ENCODE peak calls at places on chromosomes 12 and 14, in four cellular contexts. F, J, B and N are unnamed samples.

GRCh38 chr12:87793134-87793533 is 236.1 kb downstream of the C12orf50 start:
- DNase-seq in F (no peak), J (no peak), B (no peak), N (peak; percentile 35)

GRCh38 chr12:92721668-92722067 is 18.9 kb downstream of the PLEKHG7 start:
- DNase-seq in F (no peak), J (no peak), B (no peak), N (no peak)

GRCh38 chr14:34035177-34035933 is 84.5 kb upstream of the EGLN3 start:
- DNase-seq in F (peak; percentile 75), J (no peak), B (peak; percentile 42), N (no peak)

GRCh38 chr14:104804481-104805325 is 3.8 kb downstream of the ZBTB42 start:
- DNase-seq in F (no peak), J (no peak), B (no peak), N (no peak)

GRCh38 chr12:116297224-116297834 is 19.8 kb upstream of the MED13L start:
- DNase-seq in F (no peak), J (no peak), B (no peak), N (no peak)

GRCh38 chr12:54368709-54369596 is 4.7 kb upstream of the GPR84 start:
- DNase-seq in F (peak; percentile 90), J (peak; percentile 91), B (peak; percentile 93), N (peak; percentile 83)

GRCh38 chr14:83291716-83292115 is 1758.1 kb upstream of the SEL1L start:
- DNase-seq in F (no peak), J (no peak), B (no peak), N (peak; percentile 22)

GRCh38 chr12:98085360-98085759 is 430.0 kb upstream of the TMPO start:
- DNase-seq in F (no peak), J (no peak), B (no peak), N (no peak)

GRCh38 chr12:5184159-5184558 is 140.5 kb downstream of the KCNA5 start:
- DNase-seq in F (no peak), J (no peak), B (no peak), N (no peak)

GRCh38 chr14:61145258-61145902 is 135.8 kb downstream of the TMEM30B start:
- DNase-seq in F (no peak), J (peak; percentile 28), B (no peak), N (peak; percentile 96)

GRCh38 chr14:72463291-72463866 is 430.5 kb downstream of the DPF3 start:
- DNase-seq in F (no peak), J (no peak), B (no peak), N (peak; percentile 71)

GRCh38 chr14:95469134-95469481 is 47.3 kb downstream of the SYNE3 start:
- DNase-seq in F (peak; percentile 39), J (no peak), B (no peak), N (no peak)

GRCh38 chr12:65935906-65936528 is 111.7 kb downstream of the HMGA2 start:
- DNase-seq in F (no peak), J (no peak), B (no peak), N (no peak)

GRCh38 chr14:105818712-105819005 is 292.3 kb downstream of the TMEM121 start:
- DNase-seq in F (no peak), J (no peak), B (no peak), N (no peak)

GRCh38 chr14:23604675-23605170 is 26.1 kb upstream of the JPH4 start:
- DNase-seq in F (no peak), J (no peak), B (no peak), N (no peak)

GRCh38 chr12:16453319-16453718 is 105.9 kb downstream of the MGST1 start:
- DNase-seq in F (no peak), J (no peak), B (no peak), N (no peak)

GRCh38 chr12:16458521-16459078 is 111.2 kb downstream of the MGST1 start:
- DNase-seq in F (no peak), J (no peak), B (no peak), N (no peak)

GRCh38 chr12:16449459-16449858 is 102.0 kb downstream of the MGST1 start:
- DNase-seq in F (no peak), J (no peak), B (no peak), N (no peak)

DNA sequence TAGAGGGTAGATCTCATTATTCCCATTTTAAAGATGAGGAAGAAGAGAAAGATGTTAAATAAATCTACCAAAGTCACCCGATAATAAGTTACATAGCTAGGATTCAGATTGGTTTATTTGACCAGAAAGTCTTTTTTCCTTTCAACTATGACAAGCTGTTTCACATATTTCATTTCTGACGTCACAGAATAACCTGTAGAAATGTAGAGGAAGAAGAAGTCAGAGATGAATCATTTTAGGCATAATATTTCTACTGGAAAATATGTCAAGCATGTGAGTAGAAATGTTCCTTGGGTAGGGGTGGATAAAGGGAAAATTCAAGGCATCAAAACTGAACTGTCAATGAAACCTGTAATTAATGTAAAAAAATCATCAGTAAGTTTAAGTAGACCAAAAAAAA is 107.0 kb downstream of the MGST1 start:
- DNase-seq in F (no peak), J (no peak), B (no peak), N (no peak)
- TF ChIP-seq CTCF in F (no peak), J (no peak), B (no peak), N (no peak)

GRCh38 chr14:103705158-103705523 is 10.1 kb downstream of the XRCC3 start:
- DNase-seq in F (no peak), J (peak; percentile 84), B (peak; percentile 81), N (no peak)
- H3K4me3 ChIP-seq in F (no peak overlapping the region), J (no peak overlapping the region), B (no peak overlapping the region), N (no peak overlapping the region)

GRCh38 chr12:43289412-43289811 is 262.6 kb downstream of the ADAMTS20 start:
- DNase-seq in F (no peak), J (no peak), B (no peak), N (no peak)

GRCh38 chr12:43291516-43291915 is 260.5 kb downstream of the ADAMTS20 start:
- DNase-seq in F (no peak), J (no peak), B (no peak), N (peak; percentile 66)

GRCh38 chr12:43292699-43293098 is 259.3 kb downstream of the ADAMTS20 start:
- DNase-seq in F (no peak), J (no peak), B (no peak), N (no peak)

GRCh38 chr12:43288666-43289065 is 263.3 kb downstream of the ADAMTS20 start:
- DNase-seq in F (no peak), J (no peak), B (no peak), N (no peak)

DNA sequence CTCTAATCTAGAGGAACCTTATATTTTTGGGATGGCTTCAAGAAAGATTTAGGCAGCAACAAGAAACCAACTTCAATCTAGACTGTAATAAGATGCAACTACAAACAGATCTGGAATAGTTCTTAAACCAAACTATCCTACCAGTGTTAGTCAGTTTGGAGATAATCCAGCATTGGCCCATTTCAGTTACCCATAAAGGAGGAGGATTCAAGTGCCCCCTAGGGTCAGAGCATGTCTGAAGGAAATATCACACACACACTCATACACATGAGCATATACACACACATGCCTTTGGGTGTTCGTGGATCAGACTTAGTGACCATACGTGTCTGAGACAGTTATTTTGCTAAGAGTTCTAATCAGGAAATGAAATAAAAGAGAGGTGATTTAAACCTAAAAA is 261.2 kb downstream of the ADAMTS20 start:
- DNase-seq in F (no peak), J (no peak), B (no peak), N (peak; percentile 55)
- TF ChIP-seq CTCF in F (no peak), J (no peak), B (no peak), N (no peak)

GRCh38 chr12:132426349-132427176 is 63.4 kb upstream of the FBRSL1 start:
- DNase-seq in F (peak; percentile 46), J (no peak), B (no peak), N (no peak)

GRCh38 chr12:132423251-132424117 is 66.5 kb upstream of the FBRSL1 start:
- DNase-seq in F (peak; percentile 68), J (no peak), B (no peak), N (no peak)

GRCh38 chr12:132422057-132423043 is 67.6 kb upstream of the FBRSL1 start:
- DNase-seq in F (peak; percentile 48), J (no peak), B (no peak), N (no peak)

GRCh38 chr12:132424811-132425210 is 65.1 kb upstream of the FBRSL1 start:
- DNase-seq in F (no peak), J (no peak), B (no peak), N (no peak)

GRCh38 chr12:132424118-132424438 is 65.9 kb upstream of the FBRSL1 start:
- DNase-seq in F (no peak), J (no peak), B (no peak), N (no peak)
- H3K4me3 ChIP-seq in F (no peak overlapping the region), J (no peak overlapping the region), B (no peak overlapping the region), N (no peak overlapping the region)

GRCh38 chr14:68408680-68409079 is 384.2 kb downstream of the ZFP36L1 start:
- DNase-seq in F (no peak), J (no peak), B (no peak), N (peak; percentile 72)
- TF ChIP-seq CTCF in F (no peak), J (no peak), B (no peak), N (peak; percentile 8)

DNA sequence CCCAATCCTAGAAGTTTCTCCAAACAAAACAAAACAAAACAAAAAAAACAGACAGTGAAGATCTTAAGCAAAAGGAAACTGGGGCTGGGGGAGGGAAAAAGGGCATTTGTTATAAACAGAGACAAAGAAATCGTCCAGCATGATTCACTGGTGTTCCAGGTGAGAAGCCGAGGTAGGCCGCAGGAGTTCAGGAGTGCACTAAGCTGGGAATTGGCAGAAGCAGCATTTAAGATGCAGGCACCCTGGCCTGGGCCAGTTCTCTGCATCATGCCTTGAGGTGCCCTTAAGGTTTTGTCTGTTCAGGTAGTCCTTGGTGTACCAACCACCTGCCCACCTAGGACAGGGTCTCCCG is 11.2 kb downstream of the TBX3 start:
- DNase-seq in F (no peak), J (no peak), B (no peak), N (no peak)
- H3K4me3 ChIP-seq in F (no peak overlapping the region), J (peak overlapping the region; percentile 41), B (no peak overlapping the region), N (peak overlapping the region; percentile 62)

GRCh38 chr12:81330480-81330879 is 252.6 kb downstream of the ACSS3 start:
- DNase-seq in F (no peak), J (no peak), B (no peak), N (no peak)
- TF ChIP-seq CTCF in F (no peak), J (no peak), B (no peak), N (no peak)